ENCODE peak calls at places on chromosomes 16 and 17, in five cellular contexts. X, O, S, Y and Q are unnamed samples.

GRCh38 chr17:82101301-82101715 is 3.3 kb upstream of the FASN start:
- DNase-seq in Y (no peak), O (no peak), S (no peak), X (no peak), Q (no peak)

GRCh38 chr17:15502315-15503112 is 35.1 kb upstream of the CDRT4 start:
- DNase-seq in Y (peak), X (peak), O (peak), S (peak), Q (peak)

GRCh38 chr17:40224707-40225092 is 5.6 kb downstream of the WIPF2 start:
- DNase-seq in S (peak), O (no peak), X (peak), Y (no peak), Q (peak)

GRCh38 chr17:3861761-3862681 is 16.0 kb upstream of the NCBP3 start:
- DNase-seq in S (no peak), Y (no peak), X (no peak), O (no peak), Q (no peak)

GRCh38 chr16:689175-689897 is 862 bp downstream of the WDR24 start:
- DNase-seq in O (no peak), Y (no peak), X (no peak), S (no peak), Q (no peak)

GRCh38 chr17:72833113-72833512 is 259.4 kb downstream of the SLC39A11 start:
- DNase-seq in O (no peak), S (no peak), Y (no peak), X (no peak), Q (no peak)

GRCh38 chr16:76446251-76446650 is 169.1 kb downstream of the CNTNAP4 start:
- DNase-seq in X (no peak), Y (no peak), O (no peak), S (no peak), Q (no peak)

GRCh38 chr16:291539-291938 is 8.6 kb downstream of the PDIA2 start:
- DNase-seq in O (no peak), X (no peak), Y (no peak), S (no peak), Q (no peak)

GRCh38 chr17:78899361-78900260 is 3.4 kb downstream of the CEP295NL start:
- DNase-seq in S (peak), X (no peak), Y (no peak), O (no peak), Q (peak)

GRCh38 chr17:3890082-3890892 is 2.6 kb downstream of the CAMKK1 start:
- DNase-seq in X (peak), O (peak), S (peak), Y (peak), Q (peak)

GRCh38 chr16:1794221-1794871 is 841 bp upstream of the IGFALS start:
- DNase-seq in S (no peak), Y (no peak), X (no peak), O (no peak), Q (no peak)

GRCh38 chr16:30758988-30759461 is 2.8 kb downstream of the CFAP119 start:
- DNase-seq in X (no peak), Y (no peak), O (no peak), S (no peak), Q (no peak)

GRCh38 chr17:58156839-58157803 is 8.9 kb downstream of the OR4D1 start:
- DNase-seq in S (no peak), X (no peak), Y (no peak), O (no peak), Q (peak)

GRCh38 chr16:54282923-54283734 is 3.5 kb downstream of the IRX3 start:
- DNase-seq in X (no peak), S (no peak), O (no peak), Y (no peak), Q (no peak)

GRCh38 chr17:55549140-55549539 is 37.9 kb upstream of the SMIM36 start:
- DNase-seq in X (no peak), S (peak), Y (peak), O (no peak), Q (peak)

GRCh38 chr16:72371307-72372081 is 199.5 kb upstream of the PMFBP1 start:
- DNase-seq in S (peak), X (no peak), Y (peak), O (peak), Q (peak)